ENCODE peak calls at places on chromosomes 3 and 15, in ten cellular contexts. N is A549, A is transverse colon, D is HepG2, F is esophagus muscularis mucosa, I is sigmoid colon, U is SK-N-SH, Q is ovary, K is tibial nerve, C is H1. M is an unnamed sample.

GRCh38 chr3:23077126-23077525 is 126.0 kb upstream of the UBE2E2 start:
- DNase-seq in U (no peak), C (no peak), A (no peak), I (no peak), K (no peak), N (no peak), Q (no peak), D (no peak), F (no peak), M (no peak)

GRCh38 chr3:127738192-127738840 is 65.6 kb downstream of the ABTB1 start:
- DNase-seq in I (no peak), C (no peak), N (peak; percentile 21), A (peak; percentile 56), Q (no peak), U (no peak), F (no peak), K (no peak), D (no peak), M (no peak)

GRCh38 chr15:42131826-42132806 is 24.3 kb downstream of the PLA2G4F start:
- DNase-seq in F (peak; percentile 80), K (no peak), I (no peak), U (no peak), A (no peak), D (no peak), N (no peak), C (no peak), Q (no peak), M (peak; percentile 48)

GRCh38 chr3:37221407-37221806 is 47.0 kb upstream of the LRRFIP2 start:
- DNase-seq in F (no peak), A (no peak), U (no peak), N (peak; percentile 95), I (no peak), Q (no peak), C (no peak), D (peak; percentile 89), K (no peak), M (no peak)

GRCh38 chr3:158167737-158168469 is 58.0 kb downstream of the RSRC1 start:
- DNase-seq in I (no peak), F (no peak), U (no peak), N (peak; percentile 60), A (no peak), C (no peak), Q (no peak), K (no peak), D (peak; percentile 28), M (no peak)

GRCh38 chr15:79539426-79539825 is 107.3 kb downstream of the MINAR1 start:
- DNase-seq in N (no peak), A (no peak), U (no peak), C (no peak), K (no peak), Q (no peak), I (no peak), F (no peak), D (no peak), M (no peak)

GRCh38 chr3:54654776-54655175 is 273.1 kb downstream of the LRTM1 start:
- DNase-seq in D (no peak), K (no peak), Q (no peak), I (no peak), U (no peak), A (no peak), C (no peak), N (no peak), F (no peak), M (no peak)

GRCh38 chr15:75151214-75152128 is 50.2 kb upstream of the C15orf39 start:
- DNase-seq in A (no peak), N (no peak), U (no peak), F (no peak), I (no peak), C (no peak), D (no peak), K (no peak), Q (no peak), M (no peak)

GRCh38 chr3:134030382-134030753 is 643 bp upstream of the SLCO2A1 start:
- DNase-seq in N (no peak), A (no peak), U (no peak), K (no peak), D (peak; percentile 63), F (peak; percentile 64), C (peak; percentile 48), I (peak; percentile 56), Q (no peak), M (no peak)
- H3K4me3 ChIP-seq in N (peak overlapping the region; percentile 61), A (peak overlapping the region; percentile 54), U (peak overlapping the region; percentile 62), K (peak overlapping the region; percentile 34), D (peak overlapping the region; percentile 59), F (peak overlapping the region; percentile 72), C (peak overlapping the region; percentile 59), I (peak overlapping the region; percentile 59), Q (peak overlapping the region; percentile 49), M (peak overlapping the region; percentile 69)

GRCh38 chr15:89122532-89123525 is 34.6 kb downstream of the ABHD2 start:
- DNase-seq in Q (no peak), U (no peak), K (no peak), I (no peak), F (no peak), C (no peak), A (no peak), N (no peak), D (no peak), M (no peak)

GRCh38 chr15:89127054-89127702 is 38.9 kb downstream of the ABHD2 start:
- DNase-seq in U (no peak), Q (no peak), N (no peak), I (no peak), A (no peak), D (no peak), K (no peak), F (no peak), C (no peak), M (no peak)

GRCh38 chr15:89121414-89121813 is 33.2 kb downstream of the ABHD2 start:
- DNase-seq in K (no peak), N (no peak), U (no peak), D (peak; percentile 78), A (peak; percentile 72), I (no peak), C (no peak), F (no peak), Q (no peak), M (no peak)

GRCh38 chr15:89128320-89129122 is 40.3 kb downstream of the ABHD2 start:
- DNase-seq in I (no peak), C (no peak), Q (no peak), F (no peak), A (no peak), K (no peak), D (peak; percentile 33), N (no peak), U (no peak), M (no peak)

GRCh38 chr15:89125038-89125826 is 37.0 kb downstream of the ABHD2 start:
- DNase-seq in A (no peak), U (no peak), N (no peak), C (no peak), Q (no peak), I (no peak), D (peak; percentile 85), F (no peak), K (no peak), M (no peak)
- TF ChIP-seq EP300 in A (no peak), U (no peak), N (no peak), C (no peak), Q (no peak), I (no peak), D (no peak), F (no peak), K (no peak), M (no peak)

DNA sequence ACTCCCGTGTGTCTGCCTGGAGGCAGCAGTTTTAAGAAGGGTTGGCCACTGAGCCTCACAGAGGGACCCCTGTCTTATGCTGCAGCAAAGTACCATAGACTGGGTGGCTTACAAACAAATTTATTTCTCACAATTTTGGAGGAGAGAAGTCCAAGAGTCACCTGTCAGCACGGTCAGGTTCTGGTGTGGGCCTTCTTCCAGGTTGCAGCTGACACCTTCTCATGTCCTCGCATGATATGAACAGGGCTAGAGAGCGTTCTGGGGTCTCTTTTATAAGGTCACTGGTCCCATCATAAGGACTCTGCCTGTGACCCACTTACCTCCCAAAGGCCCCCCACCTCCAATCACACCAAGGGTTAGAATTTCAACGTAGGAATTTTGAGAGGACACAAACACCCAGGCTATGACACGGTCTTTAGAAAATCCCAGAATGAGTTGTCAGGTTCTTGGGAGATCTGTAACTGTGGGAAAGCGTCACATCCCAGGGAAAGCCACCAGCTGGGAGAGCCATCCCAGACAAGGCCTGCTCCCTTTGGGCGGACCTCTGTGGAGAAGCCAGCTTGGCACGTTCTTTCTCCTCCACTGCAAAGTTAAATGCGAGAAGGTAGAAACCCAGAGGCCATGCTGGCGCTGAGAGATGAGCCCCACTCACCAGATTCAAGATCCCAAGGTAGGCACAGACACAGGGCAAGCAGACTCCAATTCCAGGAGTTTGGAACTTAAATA is at the start of gene FBXW12:
- DNase-seq in C (no peak), F (no peak), K (no peak), D (no peak), Q (no peak), U (no peak), A (no peak), I (no peak), N (no peak), M (no peak)
- H3K4me3 ChIP-seq in C (no peak within 1 kb of the TSS), F (no peak within 1 kb of the TSS), K (no peak within 1 kb of the TSS), D (no peak within 1 kb of the TSS), Q (no peak within 1 kb of the TSS), U (no peak within 1 kb of the TSS), A (no peak within 1 kb of the TSS), I (no peak within 1 kb of the TSS), N (no peak within 1 kb of the TSS), M (no peak within 1 kb of the TSS)

GRCh38 chr15:99432271-99433025 is 133.3 kb upstream of the MEF2A start:
- DNase-seq in A (peak; percentile 7), D (no peak), Q (peak; percentile 28), I (peak; percentile 48), C (no peak), U (no peak), F (no peak), K (no peak), N (no peak), M (peak; percentile 75)

GRCh38 chr15:99433757-99434211 is 132.0 kb upstream of the MEF2A start:
- DNase-seq in A (no peak), Q (no peak), U (no peak), F (no peak), C (no peak), I (peak; percentile 50), D (no peak), K (no peak), N (no peak), M (peak; percentile 56)

GRCh38 chr15:99431661-99432091 is 134.1 kb upstream of the MEF2A start:
- DNase-seq in I (peak; percentile 50), U (no peak), N (no peak), D (no peak), A (peak; percentile 4), F (no peak), C (no peak), Q (peak; percentile 26), K (no peak), M (peak; percentile 80)

GRCh38 chr15:99434506-99435137 is 131.2 kb upstream of the MEF2A start:
- DNase-seq in K (no peak), C (no peak), U (no peak), I (peak; percentile 59), A (no peak), N (no peak), Q (peak; percentile 28), F (no peak), D (no peak), M (peak; percentile 62)

DNA sequence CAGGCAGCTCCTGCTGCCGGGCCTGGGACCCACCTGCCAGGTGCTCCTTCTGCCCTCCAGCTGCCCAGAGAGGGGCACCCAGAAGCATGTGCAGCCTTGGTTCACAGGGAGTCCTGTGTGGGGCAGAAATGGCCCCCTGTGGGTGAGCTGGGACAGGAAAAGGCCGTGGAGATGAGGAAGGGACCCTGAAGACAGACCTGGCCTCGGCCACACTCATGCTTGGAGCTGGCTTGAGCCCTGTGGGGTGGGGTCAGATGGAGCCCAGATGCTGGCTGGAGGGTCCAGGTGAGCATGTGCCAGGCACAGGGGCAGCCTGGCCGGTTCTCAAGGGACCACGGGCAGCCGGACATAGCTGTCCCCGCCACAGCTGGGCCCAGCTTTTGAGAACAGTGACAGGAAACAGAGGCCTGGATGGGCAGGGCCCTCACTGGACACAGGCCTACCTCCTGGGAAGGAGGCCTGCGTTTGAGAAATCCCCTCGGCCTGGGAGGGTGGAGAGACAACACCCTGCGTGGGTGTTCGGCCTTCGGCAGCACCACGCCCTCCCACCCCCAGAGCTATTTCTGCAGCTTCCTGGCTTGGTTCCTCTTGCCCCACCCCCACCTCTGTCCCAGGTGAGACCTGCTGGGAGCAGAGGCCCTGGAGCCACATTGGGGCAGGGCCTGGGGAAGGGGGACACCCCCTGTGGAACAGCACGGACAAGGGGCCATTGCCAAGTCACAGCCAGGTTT is 132.6 kb upstream of the MEF2A start:
- DNase-seq in I (peak; percentile 64), A (peak; percentile 72), N (no peak), D (no peak), Q (peak; percentile 46), C (no peak), U (no peak), F (no peak), K (no peak), M (peak; percentile 70)
- TF ChIP-seq EP300 in I (no peak), A (no peak), N (no peak), D (no peak), Q (no peak), C (no peak), U (no peak), F (no peak), K (no peak), M (no peak)